ENCODE peak calls at places on chromosomes 16 and 17, in ten cellular contexts. C, D, N, W, R, Q, Z, B, A and E are unnamed samples.

GRCh38 chr16:87356491-87356853 is 27.1 kb downstream of the FBXO31 start:
- DNase-seq in C (no peak), D (no peak), N (no peak), W (no peak), R (no peak), Q (no peak), Z (no peak), B (no peak), A (no peak), E (no peak)

GRCh38 chr16:57951204-57951960 is 19.5 kb downstream of the CNGB1 start:
- DNase-seq in C (no peak), D (no peak), N (no peak), W (no peak), R (no peak), Q (no peak), Z (no peak), B (no peak), A (no peak), E (no peak)

GRCh38 chr16:30040221-30040620 is 9.2 kb upstream of the TLCD3B start:
- DNase-seq in C (no peak), D (no peak), N (no peak), W (no peak), R (no peak), Q (no peak), Z (no peak), B (no peak), A (no peak), E (no peak)

GRCh38 chr17:64148699-64149098 is 18.8 kb upstream of the ERN1 start:
- DNase-seq in C (no peak), D (peak), N (no peak), W (no peak), R (no peak), Q (no peak), Z (no peak), B (no peak), A (no peak), E (no peak)

GRCh38 chr17:70906808-70907207 is 737.5 kb downstream of the KCNJ2 start:
- DNase-seq in C (no peak), D (no peak), N (no peak), W (no peak), R (no peak), Q (peak), Z (no peak), B (no peak), A (no peak), E (no peak)

GRCh38 chr17:17900615-17901520 is 64.1 kb upstream of the SREBF1 start:
- DNase-seq in C (no peak), D (peak), N (peak), W (no peak), R (no peak), Q (peak), Z (peak), B (no peak), A (no peak), E (no peak)

GRCh38 chr16:72635104-72635503 is 412.8 kb downstream of the ZFHX3 start:
- DNase-seq in C (no peak), D (no peak), N (no peak), W (no peak), R (no peak), Q (peak), Z (no peak), B (no peak), A (no peak), E (no peak)

GRCh38 chr17:27430882-27431491 is 25.3 kb upstream of the KSR1 start:
- DNase-seq in C (no peak), D (no peak), N (peak), W (no peak), R (no peak), Q (peak), Z (peak), B (no peak), A (no peak), E (no peak)

GRCh38 chr17:18992454-18993130 is 12.0 kb downstream of the FAM83G start:
- DNase-seq in C (no peak), D (no peak), N (no peak), W (peak), R (no peak), Q (no peak), Z (no peak), B (no peak), A (peak), E (peak)

GRCh38 chr16:46972429-46972970 is 974 bp downstream of the DNAJA2 start:
- DNase-seq in C (no peak), D (no peak), N (no peak), W (no peak), R (no peak), Q (peak), Z (no peak), B (no peak), A (no peak), E (no peak)

GRCh38 chr17:3935140-3935542 is 18.9 kb upstream of the P2RX1 start:
- DNase-seq in C (no peak), D (no peak), N (no peak), W (no peak), R (no peak), Q (peak), Z (peak), B (no peak), A (peak), E (no peak)

GRCh38 chr16:1712791-1713261 is 6.8 kb downstream of the MAPK8IP3 start:
- DNase-seq in C (no peak), D (no peak), N (no peak), W (no peak), R (no peak), Q (peak), Z (peak), B (no peak), A (no peak), E (no peak)

GRCh38 chr17:66018786-66019185 is 173.1 kb downstream of the CEP112 start:
- DNase-seq in C (no peak), D (no peak), N (no peak), W (no peak), R (no peak), Q (no peak), Z (no peak), B (no peak), A (no peak), E (no peak)

GRCh38 chr17:10226930-10227695 is 28.7 kb upstream of the GAS7 start:
- DNase-seq in C (peak), D (peak), N (peak), W (peak), R (peak), Q (peak), Z (peak), B (no peak), A (no peak), E (peak)

GRCh38 chr17:74133726-74134125 is 69.8 kb upstream of the RPL38 start:
- DNase-seq in C (no peak), D (peak), N (no peak), W (no peak), R (no peak), Q (no peak), Z (no peak), B (no peak), A (no peak), E (no peak)

GRCh38 chr17:50728881-50729765 is 9.7 kb downstream of the LUC7L3 start:
- DNase-seq in C (no peak), D (no peak), N (no peak), W (no peak), R (no peak), Q (no peak), Z (no peak), B (no peak), A (no peak), E (no peak)

GRCh38 chr17:28004344-28004743 is 38.1 kb upstream of the NLK start:
- DNase-seq in C (no peak), D (no peak), N (no peak), W (no peak), R (no peak), Q (no peak), Z (no peak), B (no peak), A (no peak), E (no peak)

GRCh38 chr17:41645371-41646063 is 21.1 kb upstream of the KRT17 start:
- DNase-seq in C (no peak), D (no peak), N (no peak), W (no peak), R (no peak), Q (peak), Z (no peak), B (no peak), A (peak), E (no peak)

GRCh38 chr16:12137344-12138094 is 161.0 kb downstream of the SNX29 start:
- DNase-seq in C (no peak), D (no peak), N (no peak), W (no peak), R (no peak), Q (no peak), Z (no peak), B (no peak), A (no peak), E (no peak)

GRCh38 chr17:59503489-59503888 is 61.9 kb upstream of the DHX40 start:
- DNase-seq in C (no peak), D (no peak), N (no peak), W (no peak), R (no peak), Q (no peak), Z (no peak), B (no peak), A (no peak), E (no peak)

GRCh38 chr16:57592591-57593003 is 35.8 kb upstream of the ADGRG1 start:
- DNase-seq in C (no peak), D (peak), N (peak), W (peak), R (peak), Q (no peak), Z (peak), B (no peak), A (peak), E (no peak)

GRCh38 chr16:66917741-66918140 is 944 bp downstream of the CDH16 start:
- DNase-seq in C (no peak), D (no peak), N (no peak), W (no peak), R (no peak), Q (no peak), Z (no peak), B (no peak), A (no peak), E (no peak)

GRCh38 chr16:10584956-10585561 is 4.7 kb upstream of the EMP2 start:
- DNase-seq in C (no peak), D (no peak), N (no peak), W (no peak), R (no peak), Q (no peak), Z (no peak), B (no peak), A (no peak), E (no peak)